ENCODE peak calls at places on chromosomes 16 and 17, in four cellular contexts. One of them, this sample, is unnamed.

GRCh38 chr17:30838187-30838807 is 6.5 kb downstream of the ATAD5 start:
- DNase-seq in H1: no peak
- DNase-seq in HepG2: no peak
- DNase-seq in K562: no peak
- DNase-seq in this sample: no peak

GRCh38 chr16:67243481-67243880 is 3.8 kb downstream of the FHOD1 start:
- DNase-seq in H1: no peak
- DNase-seq in HepG2: no peak
- DNase-seq in K562: no peak
- DNase-seq in this sample: no peak

GRCh38 chr16:35629001-35629400 is 2169.6 kb downstream of the TP53TG3F start:
- DNase-seq in H1: no peak
- DNase-seq in HepG2: no peak
- DNase-seq in K562: no peak
- DNase-seq in this sample: no peak

GRCh38 chr17:4948997-4949320 is 629 bp upstream of the PFN1 start:
- DNase-seq in H1: no peak
- DNase-seq in HepG2: peak
- DNase-seq in K562: peak
- DNase-seq in this sample: no peak

GRCh38 chr16:71930013-71930563 is 34.8 kb downstream of the IST1 start:
- DNase-seq in H1: no peak
- DNase-seq in HepG2: no peak
- DNase-seq in K562: no peak
- DNase-seq in this sample: no peak

GRCh38 chr16:3822366-3823045 is 58.0 kb downstream of the CREBBP start:
- DNase-seq in H1: no peak
- DNase-seq in HepG2: no peak
- DNase-seq in K562: no peak
- DNase-seq in this sample: no peak

GRCh38 chr17:15185625-15185991 is 79.5 kb downstream of the PMP22 start:
- DNase-seq in H1: no peak
- DNase-seq in HepG2: no peak
- DNase-seq in K562: no peak
- DNase-seq in this sample: no peak

GRCh38 chr17:48547839-48548686 is 3.2 kb upstream of the HOXB2 start:
- DNase-seq in H1: no peak
- DNase-seq in HepG2: no peak
- DNase-seq in K562: peak
- DNase-seq in this sample: no peak

GRCh38 chr17:44842748-44843147 is 4.9 kb upstream of the HIGD1B start:
- DNase-seq in H1: no peak
- DNase-seq in HepG2: no peak
- DNase-seq in K562: no peak
- DNase-seq in this sample: no peak

GRCh38 chr16:2715064-2715463 is 5.0 kb downstream of the PRSS27 start:
- DNase-seq in H1: no peak
- DNase-seq in HepG2: no peak
- DNase-seq in K562: no peak
- DNase-seq in this sample: no peak

GRCh38 chr17:74337834-74338500 is 11.9 kb downstream of the KIF19 start:
- DNase-seq in H1: no peak
- DNase-seq in HepG2: no peak
- DNase-seq in K562: no peak
- DNase-seq in this sample: no peak

DNA sequence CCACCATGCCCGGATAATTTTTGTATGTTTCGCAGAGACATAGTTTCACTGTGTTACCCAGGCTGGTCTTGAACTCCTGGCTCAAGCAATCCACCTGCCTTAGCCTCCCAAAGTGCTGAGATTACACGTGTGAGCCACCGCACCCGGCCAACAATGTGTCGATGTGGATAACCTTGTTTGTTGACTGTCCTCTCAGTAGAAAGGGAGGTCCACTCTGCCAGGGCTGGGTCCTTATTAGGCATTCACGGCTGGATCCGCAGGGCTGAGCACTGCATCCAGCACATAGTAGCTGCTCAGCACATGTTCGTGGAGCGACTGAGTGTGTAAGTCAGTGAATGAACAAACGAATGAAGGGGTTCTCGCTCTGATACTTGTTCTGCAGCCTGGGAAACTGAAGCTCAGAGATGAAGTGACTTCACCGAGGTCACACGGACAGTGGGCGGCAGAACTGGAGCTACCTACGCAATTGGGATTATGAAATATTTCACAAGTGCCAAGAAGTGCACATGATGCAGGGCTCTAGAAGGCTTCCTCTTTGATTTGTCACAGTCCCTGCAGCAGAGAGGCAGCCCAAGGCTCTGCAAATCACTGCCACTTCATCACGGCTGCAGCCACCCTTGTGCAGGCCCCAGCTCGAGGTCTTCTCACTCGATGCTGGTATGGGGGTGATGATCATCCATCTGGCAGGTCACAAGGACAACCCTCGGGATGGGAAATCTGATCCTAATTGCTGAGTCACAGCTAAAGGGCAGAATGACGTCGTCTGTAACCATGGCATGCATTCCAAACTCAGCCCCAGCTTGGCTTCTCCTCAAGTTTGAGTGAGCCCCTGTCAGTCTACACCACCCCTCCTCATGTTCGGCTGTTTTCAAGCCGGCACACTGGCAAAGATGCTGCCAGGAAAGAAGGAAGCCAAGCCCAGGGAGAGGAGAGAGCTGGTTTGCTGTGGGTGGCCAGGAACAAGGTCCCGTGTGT is 28.0 kb upstream of the SNN start:
- DNase-seq in H1: no peak
- DNase-seq in HepG2: peak
- DNase-seq in K562: peak
- DNase-seq in this sample: peak
- TF ChIP-seq RNF2 in H1: no peak
- TF ChIP-seq RNF2 in HepG2: no peak
- TF ChIP-seq RNF2 in K562: no peak
- TF ChIP-seq RNF2 in this sample: no peak

GRCh38 chr16:28068976-28069375 is 5.5 kb upstream of the GSG1L start:
- DNase-seq in H1: no peak
- DNase-seq in HepG2: no peak
- DNase-seq in K562: no peak
- DNase-seq in this sample: no peak
- TF ChIP-seq RNF2 in H1: no peak
- TF ChIP-seq RNF2 in HepG2: no peak
- TF ChIP-seq RNF2 in K562: no peak
- TF ChIP-seq RNF2 in this sample: no peak

DNA sequence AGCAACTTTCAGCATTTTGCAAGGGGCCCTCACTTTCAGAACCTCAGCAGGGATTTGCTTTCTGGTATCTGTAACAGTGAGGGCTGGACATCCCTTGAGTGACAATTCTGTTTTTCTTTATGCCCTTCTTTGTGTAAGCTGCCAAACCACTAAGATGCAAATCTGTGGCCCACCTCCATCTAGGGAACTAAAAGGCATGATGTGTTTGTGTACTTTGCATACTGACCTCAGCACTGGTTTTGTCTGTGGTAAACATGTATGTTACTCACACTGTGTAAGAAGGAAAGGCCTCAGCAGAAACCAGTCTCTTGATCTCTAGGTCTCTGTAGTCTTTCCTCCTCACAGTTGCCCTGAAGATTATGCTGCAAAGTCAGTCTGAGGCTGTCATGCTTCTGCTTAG is 396.6 kb upstream of the DYNLRB2 start:
- DNase-seq in H1: no peak
- DNase-seq in HepG2: no peak
- DNase-seq in K562: no peak
- DNase-seq in this sample: no peak
- TF ChIP-seq RNF2 in H1: no peak
- TF ChIP-seq RNF2 in HepG2: no peak
- TF ChIP-seq RNF2 in K562: no peak
- TF ChIP-seq RNF2 in this sample: no peak

GRCh38 chr17:81471804-81472456 is 40.7 kb downstream of the ACTG1 start:
- DNase-seq in H1: no peak
- DNase-seq in HepG2: peak
- DNase-seq in K562: peak
- DNase-seq in this sample: peak

GRCh38 chr17:81474958-81475357 is 37.6 kb downstream of the ACTG1 start:
- DNase-seq in H1: no peak
- DNase-seq in HepG2: no peak
- DNase-seq in K562: no peak
- DNase-seq in this sample: no peak

GRCh38 chr17:81470944-81471803 is 41.4 kb downstream of the ACTG1 start:
- DNase-seq in H1: no peak
- DNase-seq in HepG2: no peak
- DNase-seq in K562: no peak
- DNase-seq in this sample: no peak

GRCh38 chr17:81470270-81470943 is 42.2 kb downstream of the ACTG1 start:
- DNase-seq in H1: no peak
- DNase-seq in HepG2: no peak
- DNase-seq in K562: no peak
- DNase-seq in this sample: no peak

DNA sequence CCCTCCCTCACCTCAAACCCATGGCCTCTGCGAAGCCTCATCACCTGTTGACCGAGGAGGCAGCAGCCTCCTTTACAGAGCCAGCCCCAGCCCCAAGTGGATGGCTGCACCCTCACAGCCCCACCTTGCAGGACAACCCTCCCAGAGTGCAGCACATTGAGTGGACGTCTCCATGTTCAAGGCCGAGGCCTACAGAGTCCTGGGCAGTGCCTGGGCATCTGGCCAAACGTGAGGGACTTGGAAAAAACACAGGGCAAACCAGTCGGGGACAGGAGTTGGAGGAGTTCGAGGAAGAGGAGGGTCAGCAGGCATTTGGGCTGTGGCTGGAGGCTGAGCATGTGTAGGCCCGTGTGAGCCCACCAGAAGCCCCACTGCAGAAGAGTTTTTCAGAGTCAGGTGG is 39.6 kb downstream of the ACTG1 start:
- DNase-seq in H1: no peak
- DNase-seq in HepG2: no peak
- DNase-seq in K562: no peak
- DNase-seq in this sample: no peak
- TF ChIP-seq RNF2 in H1: no peak
- TF ChIP-seq RNF2 in HepG2: no peak
- TF ChIP-seq RNF2 in K562: no peak
- TF ChIP-seq RNF2 in this sample: no peak

DNA sequence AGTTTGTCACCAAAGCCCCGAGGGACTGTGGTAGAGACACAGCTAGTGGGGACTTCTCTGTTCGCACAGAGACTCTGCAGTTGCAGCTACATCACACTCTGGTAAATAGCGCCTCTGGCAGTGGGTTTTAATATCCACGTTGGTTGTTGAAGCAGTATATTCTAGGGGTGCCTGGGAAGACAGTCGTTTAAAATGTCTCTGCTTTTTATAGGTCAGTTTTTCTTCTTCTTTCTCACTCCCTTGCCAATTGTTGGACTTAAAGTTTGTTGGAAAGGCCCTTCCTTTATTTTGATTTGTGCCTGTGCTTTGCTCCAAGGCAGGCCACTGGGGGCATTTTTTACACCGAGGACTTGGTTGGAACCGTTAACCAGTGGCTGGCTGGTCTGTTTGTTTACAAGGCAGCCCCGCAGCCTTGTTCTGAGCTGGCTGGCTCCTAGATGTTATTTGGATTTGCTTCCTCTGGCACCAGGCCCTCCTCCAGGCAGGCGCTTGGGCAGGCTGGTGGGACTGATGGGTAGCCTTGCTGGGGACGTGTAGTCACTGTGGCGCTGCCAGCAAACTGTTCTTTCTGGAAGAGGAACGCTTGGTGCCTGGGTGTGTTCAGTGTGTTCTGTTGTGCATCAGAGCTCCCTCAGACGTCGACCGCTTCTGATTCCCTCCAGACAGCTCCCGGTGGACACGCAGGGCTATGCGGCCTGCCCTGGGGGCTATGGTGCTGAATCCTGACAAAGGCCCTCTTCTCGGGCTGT is 218.2 kb upstream of the CHMP6 start:
- DNase-seq in H1: no peak
- DNase-seq in HepG2: no peak
- DNase-seq in K562: no peak
- DNase-seq in this sample: no peak
- TF ChIP-seq RNF2 in H1: no peak
- TF ChIP-seq RNF2 in HepG2: no peak
- TF ChIP-seq RNF2 in K562: no peak
- TF ChIP-seq RNF2 in this sample: no peak

GRCh38 chr16:83200005-83200779 is 573.4 kb downstream of the CDH13 start:
- DNase-seq in H1: no peak
- DNase-seq in HepG2: no peak
- DNase-seq in K562: no peak
- DNase-seq in this sample: peak
- TF ChIP-seq RNF2 in H1: no peak
- TF ChIP-seq RNF2 in HepG2: no peak
- TF ChIP-seq RNF2 in K562: no peak
- TF ChIP-seq RNF2 in this sample: no peak

GRCh38 chr16:49458221-49458620 is 84.6 kb downstream of the C16orf78 start:
- DNase-seq in H1: no peak
- DNase-seq in HepG2: no peak
- DNase-seq in K562: no peak
- DNase-seq in this sample: no peak

GRCh38 chr16:49459953-49460735 is 86.5 kb downstream of the C16orf78 start:
- DNase-seq in H1: no peak
- DNase-seq in HepG2: no peak
- DNase-seq in K562: no peak
- DNase-seq in this sample: no peak

GRCh38 chr16:49460786-49461470 is 87.3 kb downstream of the C16orf78 start:
- DNase-seq in H1: no peak
- DNase-seq in HepG2: no peak
- DNase-seq in K562: no peak
- DNase-seq in this sample: no peak

GRCh38 chr16:49457196-49457595 is 83.6 kb downstream of the C16orf78 start:
- DNase-seq in H1: no peak
- DNase-seq in HepG2: no peak
- DNase-seq in K562: no peak
- DNase-seq in this sample: no peak

DNA sequence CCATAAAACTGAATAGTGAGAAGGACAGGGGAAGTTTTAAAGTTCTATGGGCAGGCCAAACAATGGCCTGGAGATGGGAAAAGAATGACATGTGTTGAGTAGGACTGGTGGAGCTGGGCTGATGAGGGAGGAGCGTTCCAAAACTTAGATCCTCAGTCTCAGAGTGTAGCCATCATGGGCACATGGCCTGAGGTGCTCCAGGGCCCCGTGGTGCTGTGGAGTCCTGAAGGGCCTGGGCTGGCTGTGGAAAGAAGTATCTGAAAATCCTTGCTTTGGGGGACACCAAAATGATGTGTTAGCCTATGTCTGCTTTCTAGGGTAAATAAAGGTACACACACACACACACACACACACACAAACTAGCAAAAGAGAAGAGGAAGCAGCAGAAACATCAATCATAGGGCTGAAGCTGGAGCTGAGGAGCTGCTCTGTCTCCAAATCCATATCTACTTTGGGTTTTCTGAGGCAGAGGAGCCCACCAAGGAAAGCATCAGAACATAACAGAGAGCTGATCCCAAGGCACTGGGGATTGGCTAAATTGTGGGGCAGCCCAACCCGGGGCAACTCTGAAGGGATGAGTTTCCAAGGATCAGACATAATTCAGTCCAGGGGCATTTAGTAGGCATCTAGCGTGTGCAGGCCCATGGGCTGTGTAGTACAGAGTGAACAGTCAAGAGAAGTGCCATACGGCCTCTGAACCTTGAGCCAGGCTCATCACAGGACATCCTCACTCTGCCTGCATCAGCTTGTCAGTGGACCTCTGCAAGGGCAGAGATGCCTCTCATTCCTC is 85.2 kb downstream of the C16orf78 start:
- DNase-seq in H1: no peak
- DNase-seq in HepG2: no peak
- DNase-seq in K562: no peak
- DNase-seq in this sample: no peak
- TF ChIP-seq RNF2 in H1: no peak
- TF ChIP-seq RNF2 in HepG2: no peak
- TF ChIP-seq RNF2 in K562: no peak
- TF ChIP-seq RNF2 in this sample: no peak

GRCh38 chr16:52407778-52408177 is 139.2 kb downstream of the TOX3 start:
- DNase-seq in H1: no peak
- DNase-seq in HepG2: no peak
- DNase-seq in K562: no peak
- DNase-seq in this sample: no peak
- TF ChIP-seq RNF2 in H1: no peak
- TF ChIP-seq RNF2 in HepG2: no peak
- TF ChIP-seq RNF2 in K562: no peak
- TF ChIP-seq RNF2 in this sample: no peak

This sample was measured in A549.